ENCODE peak calls at places on chromosomes 5 and 9, in nine cellular contexts. One of them, this sample, is unnamed.

GRCh38 chr9:72038890-72039410 is 21.5 kb downstream of the C9orf57 start:
- DNase-seq in HCT116: peak
- DNase-seq in GM23338: peak
- DNase-seq in mammary epithelial cell: peak
- DNase-seq in PC-3: peak
- DNase-seq in neural progenitor cell: peak
- DNase-seq in K562: peak
- DNase-seq in fibroblast of lung: peak
- DNase-seq in H1: peak
- DNase-seq in this sample: peak

GRCh38 chr5:101424530-101425175 is 521.6 kb upstream of the ST8SIA4 start:
- DNase-seq in PC-3: peak
- DNase-seq in GM23338: no peak
- DNase-seq in mammary epithelial cell: peak
- DNase-seq in neural progenitor cell: no peak
- DNase-seq in K562: no peak
- DNase-seq in fibroblast of lung: peak
- DNase-seq in HCT116: peak
- DNase-seq in H1: no peak
- DNase-seq in this sample: no peak

GRCh38 chr5:153883829-153884228 is 154.9 kb downstream of the FAM114A2 start:
- DNase-seq in neural progenitor cell: peak
- DNase-seq in GM23338: no peak
- DNase-seq in K562: no peak
- DNase-seq in mammary epithelial cell: no peak
- DNase-seq in fibroblast of lung: peak
- DNase-seq in PC-3: no peak
- DNase-seq in H1: no peak
- DNase-seq in HCT116: no peak
- DNase-seq in this sample: no peak

GRCh38 chr9:121156263-121156731 is 45.4 kb downstream of the RAB14 start:
- DNase-seq in mammary epithelial cell: peak
- DNase-seq in fibroblast of lung: peak
- DNase-seq in K562: no peak
- DNase-seq in H1: no peak
- DNase-seq in HCT116: no peak
- DNase-seq in neural progenitor cell: no peak
- DNase-seq in GM23338: no peak
- DNase-seq in PC-3: peak
- DNase-seq in this sample: no peak

GRCh38 chr9:89432986-89433530 is 64.9 kb downstream of the SEMA4D start:
- DNase-seq in fibroblast of lung: no peak
- DNase-seq in HCT116: no peak
- DNase-seq in PC-3: no peak
- DNase-seq in neural progenitor cell: no peak
- DNase-seq in mammary epithelial cell: no peak
- DNase-seq in H1: no peak
- DNase-seq in GM23338: no peak
- DNase-seq in K562: no peak
- DNase-seq in this sample: no peak

GRCh38 chr5:11602298-11602697 is 301.9 kb downstream of the CTNND2 start:
- DNase-seq in H1: no peak
- DNase-seq in GM23338: no peak
- DNase-seq in HCT116: no peak
- DNase-seq in PC-3: peak
- DNase-seq in neural progenitor cell: no peak
- DNase-seq in mammary epithelial cell: no peak
- DNase-seq in fibroblast of lung: no peak
- DNase-seq in K562: no peak
- DNase-seq in this sample: no peak

GRCh38 chr5:125874717-125875116 is 548.5 kb upstream of the GRAMD2B start:
- DNase-seq in H1: no peak
- DNase-seq in HCT116: no peak
- DNase-seq in mammary epithelial cell: peak
- DNase-seq in neural progenitor cell: no peak
- DNase-seq in K562: no peak
- DNase-seq in fibroblast of lung: no peak
- DNase-seq in PC-3: peak
- DNase-seq in GM23338: peak
- DNase-seq in this sample: no peak

GRCh38 chr5:2020730-2021129 is 138.0 kb upstream of the IRX4 start:
- DNase-seq in mammary epithelial cell: peak
- DNase-seq in H1: no peak
- DNase-seq in GM23338: no peak
- DNase-seq in PC-3: no peak
- DNase-seq in neural progenitor cell: no peak
- DNase-seq in HCT116: no peak
- DNase-seq in fibroblast of lung: no peak
- DNase-seq in K562: no peak
- DNase-seq in this sample: no peak

GRCh38 chr9:134681061-134681661 is 39.6 kb downstream of the COL5A1 start:
- DNase-seq in fibroblast of lung: peak
- DNase-seq in H1: no peak
- DNase-seq in PC-3: no peak
- DNase-seq in K562: no peak
- DNase-seq in HCT116: no peak
- DNase-seq in neural progenitor cell: no peak
- DNase-seq in GM23338: no peak
- DNase-seq in mammary epithelial cell: no peak
- DNase-seq in this sample: no peak

GRCh38 chr5:73450041-73450598 is 1.5 kb upstream of the FOXD1 start:
- DNase-seq in HCT116: no peak
- DNase-seq in PC-3: no peak
- DNase-seq in fibroblast of lung: no peak
- DNase-seq in GM23338: no peak
- DNase-seq in neural progenitor cell: no peak
- DNase-seq in H1: no peak
- DNase-seq in K562: no peak
- DNase-seq in mammary epithelial cell: no peak
- DNase-seq in this sample: no peak

GRCh38 chr5:160539431-160539830 is 117.8 kb downstream of the PTTG1 start:
- DNase-seq in neural progenitor cell: no peak
- DNase-seq in H1: no peak
- DNase-seq in PC-3: peak
- DNase-seq in fibroblast of lung: peak
- DNase-seq in GM23338: no peak
- DNase-seq in mammary epithelial cell: peak
- DNase-seq in K562: no peak
- DNase-seq in HCT116: no peak
- DNase-seq in this sample: no peak

GRCh38 chr5:79686799-79687198 is 2.8 kb upstream of the CMYA5 start:
- DNase-seq in H1: no peak
- DNase-seq in HCT116: no peak
- DNase-seq in K562: no peak
- DNase-seq in GM23338: no peak
- DNase-seq in fibroblast of lung: peak
- DNase-seq in PC-3: no peak
- DNase-seq in mammary epithelial cell: no peak
- DNase-seq in neural progenitor cell: no peak
- DNase-seq in this sample: no peak

GRCh38 chr9:24479266-24479665 is 66.4 kb downstream of the IZUMO3 start:
- DNase-seq in PC-3: no peak
- DNase-seq in neural progenitor cell: no peak
- DNase-seq in HCT116: no peak
- DNase-seq in fibroblast of lung: no peak
- DNase-seq in mammary epithelial cell: no peak
- DNase-seq in GM23338: no peak
- DNase-seq in K562: no peak
- DNase-seq in H1: no peak
- DNase-seq in this sample: no peak

DNA sequence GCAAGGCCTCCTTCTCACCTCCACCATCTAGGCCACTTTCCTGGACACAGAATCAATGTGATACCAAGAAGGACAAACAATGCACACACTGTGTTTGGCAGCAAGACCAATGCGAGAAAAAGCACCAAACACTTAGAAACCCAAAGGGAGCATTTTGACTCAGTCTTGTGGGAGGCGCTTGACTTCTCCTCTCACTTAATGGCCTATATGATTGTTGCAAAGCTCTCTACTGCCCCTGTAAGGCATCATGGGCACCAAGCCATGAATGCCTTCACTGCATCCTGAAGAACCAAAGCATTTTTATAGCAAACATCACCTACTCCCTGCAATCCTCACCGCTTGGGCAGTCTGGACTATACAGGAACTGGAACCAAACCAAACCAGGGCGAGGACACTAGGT is 57.5 kb downstream of the CDH6 start:
- DNase-seq in H1: no peak
- DNase-seq in fibroblast of lung: no peak
- DNase-seq in mammary epithelial cell: no peak
- DNase-seq in neural progenitor cell: no peak
- DNase-seq in HCT116: no peak
- DNase-seq in GM23338: no peak
- DNase-seq in PC-3: no peak
- DNase-seq in K562: peak
- DNase-seq in this sample: no peak
- TF ChIP-seq CTCF in H1: peak
- TF ChIP-seq CTCF in fibroblast of lung: no peak
- TF ChIP-seq CTCF in mammary epithelial cell: no peak
- TF ChIP-seq CTCF in neural progenitor cell: peak
- TF ChIP-seq CTCF in HCT116: no peak
- TF ChIP-seq CTCF in GM23338: peak
- TF ChIP-seq CTCF in PC-3: peak
- TF ChIP-seq CTCF in K562: no peak
- TF ChIP-seq CTCF in this sample: peak

DNA sequence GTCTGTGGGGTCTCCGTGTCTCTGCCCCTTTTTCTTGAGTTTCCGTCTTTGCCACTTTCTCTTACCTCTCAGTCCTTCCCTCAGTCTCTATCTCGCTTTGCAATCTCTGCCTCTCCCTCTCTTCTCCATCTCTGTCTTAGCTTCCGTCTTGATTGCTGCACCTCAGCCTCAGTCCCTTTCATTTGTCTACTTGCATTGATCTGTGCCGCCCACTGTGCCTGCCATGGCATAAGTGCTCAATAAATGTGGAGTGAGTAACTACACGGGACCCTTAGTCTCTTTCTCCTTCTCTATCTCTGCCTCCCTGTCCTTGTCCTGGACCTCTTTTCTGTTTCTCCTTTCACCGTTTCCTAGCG is 6.6 kb downstream of the PCDHGC5 start:
- DNase-seq in fibroblast of lung: no peak
- DNase-seq in GM23338: no peak
- DNase-seq in K562: no peak
- DNase-seq in H1: no peak
- DNase-seq in PC-3: no peak
- DNase-seq in mammary epithelial cell: no peak
- DNase-seq in neural progenitor cell: no peak
- DNase-seq in HCT116: no peak
- DNase-seq in this sample: peak
- H3K4me3 ChIP-seq in fibroblast of lung: no peak
- H3K4me3 ChIP-seq in GM23338: peak
- H3K4me3 ChIP-seq in K562: no peak
- H3K4me3 ChIP-seq in H1: peak
- H3K4me3 ChIP-seq in PC-3: no peak
- H3K4me3 ChIP-seq in mammary epithelial cell: no peak
- H3K4me3 ChIP-seq in neural progenitor cell: peak
- H3K4me3 ChIP-seq in HCT116: no peak
- H3K4me3 ChIP-seq in this sample: peak

GRCh38 chr5:135544666-135545045 is 8.9 kb upstream of the NEUROG1 start:
- DNase-seq in PC-3: no peak
- DNase-seq in mammary epithelial cell: no peak
- DNase-seq in fibroblast of lung: no peak
- DNase-seq in H1: no peak
- DNase-seq in HCT116: no peak
- DNase-seq in neural progenitor cell: peak
- DNase-seq in K562: no peak
- DNase-seq in GM23338: peak
- DNase-seq in this sample: no peak
- TF ChIP-seq EZH2 in PC-3: no peak
- TF ChIP-seq EZH2 in mammary epithelial cell: no peak
- TF ChIP-seq EZH2 in fibroblast of lung: no peak
- TF ChIP-seq EZH2 in H1: peak
- TF ChIP-seq EZH2 in HCT116: no peak
- TF ChIP-seq EZH2 in neural progenitor cell: peak
- TF ChIP-seq EZH2 in K562: no peak
- TF ChIP-seq EZH2 in GM23338: peak
- TF ChIP-seq EZH2 in this sample: no peak

DNA sequence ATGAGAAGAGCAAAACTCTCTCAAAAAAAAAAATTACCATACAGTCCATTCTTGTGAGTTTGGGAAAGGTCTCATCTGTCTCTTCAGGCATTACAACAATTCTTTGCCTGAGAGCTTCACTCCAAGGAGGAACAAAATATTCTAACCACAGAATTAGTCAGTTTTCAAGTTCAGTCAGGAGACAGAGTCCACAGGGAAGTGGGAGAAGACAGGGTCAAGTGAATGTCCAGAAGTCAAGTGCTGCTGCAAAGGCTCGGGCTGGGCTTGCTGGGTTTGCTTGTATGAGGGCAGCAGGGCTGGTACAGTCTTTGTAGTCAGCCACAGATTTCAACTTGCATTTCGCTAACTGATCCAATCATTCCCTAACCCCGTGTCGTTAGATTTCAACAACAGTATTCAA is 17.6 kb upstream of the HEXB start:
- DNase-seq in HCT116: no peak
- DNase-seq in K562: no peak
- DNase-seq in H1: no peak
- DNase-seq in GM23338: no peak
- DNase-seq in fibroblast of lung: peak
- DNase-seq in neural progenitor cell: no peak
- DNase-seq in mammary epithelial cell: no peak
- DNase-seq in PC-3: no peak
- DNase-seq in this sample: no peak
- TF ChIP-seq CTCF in HCT116: no peak
- TF ChIP-seq CTCF in K562: no peak
- TF ChIP-seq CTCF in H1: no peak
- TF ChIP-seq CTCF in GM23338: no peak
- TF ChIP-seq CTCF in fibroblast of lung: no peak
- TF ChIP-seq CTCF in neural progenitor cell: no peak
- TF ChIP-seq CTCF in mammary epithelial cell: no peak
- TF ChIP-seq CTCF in PC-3: no peak
- TF ChIP-seq CTCF in this sample: no peak